ENCODE peak calls at places on chromosomes 2 and 18, in four cellular contexts. One of them, this sample, is unnamed.

GRCh38 chr2:70552501-70553333 is 909 bp downstream of the TGFA start:
- DNase-seq in K562: no peak
- DNase-seq in GM12892: no peak
- DNase-seq in mucosa of descending colon: no peak
- DNase-seq in this sample: no peak

GRCh38 chr2:191845248-191845715 is 1.6 kb downstream of the CAVIN2 start:
- DNase-seq in mucosa of descending colon: peak
- DNase-seq in GM12892: no peak
- DNase-seq in K562: peak
- DNase-seq in this sample: peak

GRCh38 chr2:113686537-113686936 is 59.5 kb downstream of the RABL2A start:
- DNase-seq in K562: no peak
- DNase-seq in GM12892: no peak
- DNase-seq in mucosa of descending colon: no peak
- DNase-seq in this sample: no peak

GRCh38 chr2:40405440-40405839 is 46.5 kb downstream of the SLC8A1 start:
- DNase-seq in GM12892: no peak
- DNase-seq in mucosa of descending colon: no peak
- DNase-seq in K562: no peak
- DNase-seq in this sample: no peak

GRCh38 chr2:23565374-23565773 is 180.4 kb downstream of the KLHL29 start:
- DNase-seq in GM12892: no peak
- DNase-seq in K562: no peak
- DNase-seq in mucosa of descending colon: no peak
- DNase-seq in this sample: no peak

GRCh38 chr18:59697236-59697932 is at the start of gene CCBE1:
- DNase-seq in GM12892: peak
- DNase-seq in K562: peak
- DNase-seq in mucosa of descending colon: peak
- DNase-seq in this sample: no peak

GRCh38 chr2:191933307-191934105 is 86.6 kb upstream of the CAVIN2 start:
- DNase-seq in mucosa of descending colon: peak
- DNase-seq in GM12892: no peak
- DNase-seq in K562: no peak
- DNase-seq in this sample: no peak

GRCh38 chr18:29652797-29653196 is 1389.7 kb downstream of the DSC3 start:
- DNase-seq in GM12892: no peak
- DNase-seq in mucosa of descending colon: no peak
- DNase-seq in K562: no peak
- DNase-seq in this sample: no peak

This sample was measured in CMK.